ENCODE peak calls at places on chromosomes 13 and 19, in four cellular contexts. Q is K562, I is WTC11, D is HepG2. V is an unnamed sample.
A peak's percentile ranks its signal among the peaks of the same experiment; 100 is the strongest.

GRCh38 chr19:46373573-46374359 is 26.9 kb downstream of the PPP5C start:
- DNase-seq in Q (no peak), I (peak; percentile 61), D (no peak), V (no peak)

GRCh38 chr19:3950871-3951861 is 18.3 kb downstream of the NMRK2 start:
- DNase-seq in Q (peak; percentile 81), I (no peak), D (no peak), V (no peak)

GRCh38 chr13:42333613-42334328 is 61.8 kb downstream of the AKAP11 start:
- DNase-seq in Q (no peak), I (no peak), D (peak; percentile 16), V (peak; percentile 47)

GRCh38 chr19:6693056-6693471 is 23.1 kb upstream of the TNFSF14 start:
- DNase-seq in Q (peak; percentile 44), I (no peak), D (no peak), V (no peak)

GRCh38 chr19:56838930-56839664 is 1.4 kb downstream of the PEG3 start:
- DNase-seq in Q (no peak), I (no peak), D (peak; percentile 97), V (no peak)

GRCh38 chr19:30228113-30228725 is 144.0 kb upstream of the ZNF536 start:
- DNase-seq in Q (no peak), I (peak; percentile 31), D (no peak), V (peak; percentile 39)

GRCh38 chr13:31765441-31765840 is 26.1 kb downstream of the RXFP2 start:
- DNase-seq in Q (no peak), I (no peak), D (no peak), V (no peak)

GRCh38 chr19:6963937-6964336 is 57.3 kb downstream of the MBD3L2B start:
- DNase-seq in Q (peak; percentile 25), I (peak; percentile 11), D (no peak), V (peak; percentile 25)

GRCh38 chr13:49373699-49374098 is 70.2 kb downstream of the CAB39L start:
- DNase-seq in Q (no peak), I (no peak), D (peak; percentile 14), V (no peak)

GRCh38 chr19:33374406-33374703 is 846 bp downstream of the CEBPG start:
- DNase-seq in Q (no peak), I (no peak), D (no peak), V (no peak)

GRCh38 chr13:112693831-112694497 is 4.1 kb downstream of the ATP11A start:
- DNase-seq in Q (no peak), I (peak; percentile 10), D (no peak), V (no peak)

GRCh38 chr19:18440421-18440877 is 2.5 kb upstream of the ISYNA1 start:
- DNase-seq in Q (no peak), I (peak; percentile 62), D (peak; percentile 57), V (no peak)

GRCh38 chr13:36088001-36088400 is 43.2 kb downstream of the DCLK1 start:
- DNase-seq in Q (no peak), I (no peak), D (no peak), V (no peak)

GRCh38 chr13:38905861-38906260 is 84.8 kb downstream of the STOML3 start:
- DNase-seq in Q (no peak), I (no peak), D (no peak), V (no peak)

GRCh38 chr19:28024920-28025319 is 1188.0 kb downstream of the UQCRFS1 start:
- DNase-seq in Q (no peak), I (no peak), D (no peak), V (no peak)

GRCh38 chr19:31946491-31946890 is 398.9 kb upstream of the ZNF507 start:
- DNase-seq in Q (no peak), I (no peak), D (no peak), V (no peak)

GRCh38 chr19:36528921-36529518 is 949 bp upstream of the ZNF260 start:
- DNase-seq in Q (peak; percentile 18), I (peak; percentile 24), D (peak; percentile 8), V (peak; percentile 13)

GRCh38 chr19:31018951-31019350 is 330.3 kb downstream of the TSHZ3 start:
- DNase-seq in Q (no peak), I (no peak), D (no peak), V (no peak)

GRCh38 chr13:95206116-95206515 is 95.1 kb downstream of the ABCC4 start:
- DNase-seq in Q (no peak), I (no peak), D (no peak), V (no peak)
- TF ChIP-seq ELF4 in Q (no peak), I (no peak), D (no peak), V (no peak)

GRCh38 chr19:5113101-5113557 is 144.2 kb downstream of the KDM4B start:
- DNase-seq in Q (no peak), I (no peak), D (no peak), V (no peak)
- TF ChIP-seq ELF4 in Q (no peak), I (no peak), D (no peak), V (no peak)

GRCh38 chr13:34634443-34634842 is 307.6 kb upstream of the NBEA start:
- DNase-seq in Q (no peak), I (no peak), D (no peak), V (no peak)

GRCh38 chr13:34640931-34641330 is 301.1 kb upstream of the NBEA start:
- DNase-seq in Q (no peak), I (no peak), D (no peak), V (no peak)

GRCh38 chr13:34638897-34639296 is 303.2 kb upstream of the NBEA start:
- DNase-seq in Q (no peak), I (no peak), D (no peak), V (no peak)

DNA sequence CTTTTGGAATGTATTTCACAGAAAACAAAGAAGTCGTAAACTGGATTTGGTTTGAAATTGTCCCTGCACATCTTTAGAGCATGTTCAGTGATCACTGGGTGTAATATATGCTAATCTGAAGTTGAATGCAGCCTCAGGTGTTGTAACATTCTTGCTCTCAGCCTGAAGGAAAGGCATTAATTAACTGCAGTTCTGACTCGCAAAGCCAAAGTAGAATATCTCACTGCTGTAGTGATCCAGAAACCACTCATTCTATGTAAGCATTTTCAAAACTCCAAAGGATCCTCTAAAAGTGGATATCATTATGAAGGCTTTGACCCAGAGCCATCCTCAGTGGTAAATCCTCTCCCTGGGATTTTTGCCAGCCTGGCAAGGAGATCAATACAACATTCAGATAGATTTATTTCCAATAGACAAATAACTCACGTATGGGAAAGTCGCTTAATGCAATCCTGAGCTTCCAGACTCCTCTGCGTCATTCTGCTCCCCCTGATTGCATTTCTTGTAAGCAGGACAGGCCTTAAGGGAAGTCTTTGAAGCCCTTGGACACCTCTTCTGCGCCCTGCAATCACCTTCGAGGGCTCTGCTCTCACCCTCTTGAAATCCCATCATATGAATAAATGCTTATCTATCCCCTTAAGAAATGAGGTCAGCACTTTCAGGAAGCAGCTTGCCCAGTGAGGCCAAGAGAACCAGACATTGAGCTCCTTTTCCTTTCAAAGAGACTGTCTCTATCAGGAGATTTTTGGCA is 301.7 kb upstream of the NBEA start:
- DNase-seq in Q (no peak), I (no peak), D (no peak), V (no peak)
- TF ChIP-seq ELF4 in Q (no peak), I (no peak), D (no peak), V (no peak)

DNA sequence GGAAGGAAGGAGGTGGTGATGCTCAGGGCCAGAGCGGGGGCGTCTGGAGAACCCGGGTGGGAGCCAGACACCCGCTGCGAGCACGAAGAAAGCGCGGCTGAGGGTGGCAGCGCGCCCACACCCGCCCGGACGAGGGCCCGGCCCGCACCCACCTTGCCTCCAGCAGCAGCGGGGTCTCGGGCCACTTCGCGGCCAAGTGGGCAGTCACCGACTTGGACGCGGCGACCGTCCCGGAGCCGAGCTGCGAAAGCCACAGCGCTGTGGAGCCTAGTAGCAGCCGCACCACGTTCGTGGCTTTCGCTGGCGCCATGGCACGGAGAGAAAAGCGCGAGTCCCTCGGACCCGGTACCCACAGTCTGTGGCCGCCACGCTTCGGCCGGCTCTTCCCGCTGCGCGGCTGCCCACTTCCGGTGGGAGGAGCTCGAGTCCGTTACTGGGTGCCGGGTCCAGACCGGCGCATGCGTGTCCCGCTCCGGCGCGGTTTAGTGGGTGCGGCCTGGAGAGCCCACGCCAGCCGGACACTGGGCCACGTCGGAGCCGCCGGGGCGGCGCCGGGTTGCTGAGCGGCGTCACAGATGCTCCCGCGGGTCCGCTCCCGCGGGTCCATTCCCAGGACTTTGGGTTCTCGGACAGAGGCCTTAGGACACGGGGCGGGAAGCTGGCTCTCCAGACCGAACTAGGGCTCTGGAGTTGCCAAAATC is at the start of gene UGGT2:
- DNase-seq in Q (peak; percentile 92), I (peak; percentile 80), D (peak; percentile 85), V (peak; percentile 95)
- TF ChIP-seq ELF4 in Q (no peak), I (no peak), D (peak; percentile 66), V (peak; percentile 83)

DNA sequence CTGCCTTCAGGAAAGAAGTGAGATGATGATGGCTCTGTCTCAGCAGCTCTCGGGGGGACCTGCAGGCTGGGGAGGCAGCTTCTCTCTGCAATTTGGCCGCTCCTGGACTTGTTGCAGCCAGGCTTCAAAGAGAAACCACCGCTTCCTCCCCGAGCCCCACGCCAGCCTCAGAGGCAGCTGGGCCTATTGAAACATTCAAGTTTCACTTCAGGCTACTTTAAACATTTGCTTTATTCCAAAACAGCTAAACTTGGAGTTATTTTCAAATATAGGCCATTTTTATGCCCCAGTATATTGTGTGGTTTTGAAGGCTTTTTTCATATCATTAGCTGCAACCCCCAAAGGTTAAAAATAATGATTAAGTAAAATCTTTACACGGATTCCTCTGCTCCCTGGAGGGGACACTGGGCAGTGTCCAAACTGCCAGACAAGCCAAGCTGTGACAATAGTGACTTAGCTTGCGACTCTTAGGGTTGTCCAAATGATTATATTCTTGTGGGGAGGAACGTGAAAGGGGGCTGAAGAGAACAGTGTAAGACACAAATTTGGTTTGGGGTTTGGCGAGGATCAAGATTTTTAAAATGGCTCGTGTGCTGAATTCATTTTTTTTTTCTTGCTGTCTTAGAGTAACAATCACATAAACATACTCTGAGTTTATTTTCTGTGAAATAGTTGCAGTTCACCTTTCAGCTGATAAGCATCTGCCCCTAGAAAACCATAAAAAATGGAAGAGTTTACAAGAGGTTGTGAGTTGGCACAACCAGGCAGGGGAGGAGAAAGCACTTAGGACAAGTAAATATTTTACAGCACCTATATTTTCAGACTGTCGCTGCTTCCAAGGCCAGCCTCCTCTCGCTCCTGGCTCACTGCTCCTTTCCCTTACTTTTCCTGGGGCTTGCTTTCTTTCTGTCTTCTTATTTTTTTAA is 330.6 kb downstream of the DLEU7 start:
- DNase-seq in Q (no peak), I (no peak), D (peak; percentile 47), V (peak; percentile 41)
- TF ChIP-seq ELF4 in Q (no peak), I (no peak), D (no peak), V (no peak)

GRCh38 chr13:106471957-106472543 is 63.4 kb downstream of the EFNB2 start:
- DNase-seq in Q (peak; percentile 5), I (peak; percentile 41), D (peak; percentile 1), V (peak; percentile 10)

GRCh38 chr13:106474906-106475305 is 60.6 kb downstream of the EFNB2 start:
- DNase-seq in Q (no peak), I (no peak), D (no peak), V (no peak)

GRCh38 chr13:106475852-106476251 is 59.6 kb downstream of the EFNB2 start:
- DNase-seq in Q (no peak), I (no peak), D (no peak), V (no peak)

GRCh38 chr13:106473174-106473573 is 62.3 kb downstream of the EFNB2 start:
- DNase-seq in Q (no peak), I (no peak), D (no peak), V (no peak)

GRCh38 chr13:106472621-106473020 is 62.8 kb downstream of the EFNB2 start:
- DNase-seq in Q (no peak), I (no peak), D (no peak), V (no peak)
- TF ChIP-seq ELF4 in Q (no peak), I (no peak), D (no peak), V (no peak)